ENCODE peak calls at places on chromosomes 16 and 17, in eight cellular contexts. I is left kidney; W is lower leg skin; N is activated naive CD4-positive, alpha-beta T cell treated with anti-CD3 and anti-CD28 coated beads, Interleukin-2, amount 10 ng/mL, durations not matched to agents 7 days and 5 days; L is NCI-H1105; P is brain microvascular endothelial cell; K is cardiac septum; Z is HS-27A. X is an unnamed sample.

GRCh38 chr16:83328936-83329335 is 478.8 kb upstream of the HSBP1 start:
- DNase-seq in I (no peak), Z (no peak), P (peak), K (no peak), W (no peak), N (no peak), L (no peak), X (no peak)

GRCh38 chr16:31356566-31357323 is 1.8 kb downstream of the ITGAX start:
- DNase-seq in P (no peak), I (no peak), K (peak), L (no peak), N (no peak), Z (no peak), W (no peak), X (no peak)

GRCh38 chr16:62018301-62019060 is 17.8 kb downstream of the CDH8 start:
- DNase-seq in P (no peak), K (no peak), W (no peak), I (no peak), Z (no peak), N (no peak), L (no peak), X (peak)

GRCh38 chr16:82584553-82585152 is 42.1 kb upstream of the CDH13 start:
- DNase-seq in W (no peak), L (no peak), P (no peak), N (no peak), K (no peak), I (no peak), Z (no peak), X (no peak)

GRCh38 chr17:73770115-73770848 is 126.0 kb upstream of the SDK2 start:
- DNase-seq in L (peak), P (peak), W (peak), K (peak), I (peak), Z (no peak), N (no peak), X (no peak)

GRCh38 chr17:45413498-45413923 is 19.2 kb downstream of the ARHGAP27 start:
- DNase-seq in P (no peak), K (no peak), W (no peak), Z (no peak), L (no peak), I (no peak), N (no peak), X (no peak)

GRCh38 chr17:18961634-18962493 is 9.9 kb downstream of the SLC5A10 start:
- DNase-seq in L (no peak), N (no peak), I (no peak), Z (no peak), W (no peak), P (peak), K (no peak), X (no peak)

GRCh38 chr16:5072334-5073278 is 963 bp downstream of the ALG1 start:
- DNase-seq in N (no peak), K (no peak), L (no peak), I (no peak), P (no peak), W (no peak), Z (no peak), X (no peak)

GRCh38 chr17:8862213-8863056 is 5.0 kb downstream of the PIK3R6 start:
- DNase-seq in I (no peak), N (no peak), W (peak), Z (no peak), K (no peak), L (no peak), P (no peak), X (no peak)

GRCh38 chr17:42541041-42541833 is 5.2 kb downstream of the NAGLU start:
- DNase-seq in W (no peak), L (no peak), Z (no peak), I (no peak), K (no peak), P (no peak), N (peak), X (no peak)

X was measured in NCI-H1417 treated with DMSO at 0.1 percent for 48 hours.